ENCODE peak calls at places on chromosomes 4 and X, in seven cellular contexts. One of them, this sample, is unnamed.

GRCh38 chr4:6910340-6910959 is 824 bp downstream of the TBC1D14 start:
- DNase-seq in CD8-positive, alpha-beta T cell: no peak
- DNase-seq in AML-193: peak
- DNase-seq in H9: no peak
- DNase-seq in amniotic stem cell: no peak
- DNase-seq in tibial nerve: no peak
- DNase-seq in left kidney: peak
- DNase-seq in this sample: no peak

GRCh38 chr4:112897548-112897947 is 151.9 kb upstream of the ANK2 start:
- DNase-seq in CD8-positive, alpha-beta T cell: no peak
- DNase-seq in AML-193: no peak
- DNase-seq in H9: peak
- DNase-seq in amniotic stem cell: no peak
- DNase-seq in tibial nerve: no peak
- DNase-seq in left kidney: peak
- DNase-seq in this sample: no peak

GRCh38 chr4:14918336-14918735 is 83.9 kb upstream of the CPEB2 start:
- DNase-seq in CD8-positive, alpha-beta T cell: no peak
- DNase-seq in AML-193: no peak
- DNase-seq in H9: no peak
- DNase-seq in amniotic stem cell: no peak
- DNase-seq in tibial nerve: no peak
- DNase-seq in left kidney: no peak
- DNase-seq in this sample: no peak

GRCh38 chr4:87078987-87079469 is 141.4 kb downstream of the KLHL8 start:
- DNase-seq in CD8-positive, alpha-beta T cell: no peak
- DNase-seq in AML-193: no peak
- DNase-seq in H9: no peak
- DNase-seq in amniotic stem cell: no peak
- DNase-seq in tibial nerve: peak
- DNase-seq in left kidney: no peak
- DNase-seq in this sample: peak

GRCh38 chrX:108732630-108733321 is 3.6 kb downstream of the IRS4 start:
- DNase-seq in CD8-positive, alpha-beta T cell: no peak
- DNase-seq in AML-193: no peak
- DNase-seq in H9: peak
- DNase-seq in amniotic stem cell: no peak
- DNase-seq in tibial nerve: no peak
- DNase-seq in left kidney: peak
- DNase-seq in this sample: no peak

GRCh38 chr4:2248821-2249261 is 6.9 kb upstream of the HAUS3 start:
- DNase-seq in CD8-positive, alpha-beta T cell: no peak
- DNase-seq in AML-193: no peak
- DNase-seq in H9: no peak
- DNase-seq in amniotic stem cell: no peak
- DNase-seq in tibial nerve: no peak
- DNase-seq in left kidney: no peak
- DNase-seq in this sample: no peak

GRCh38 chrX:150587585-150588503 is 19.4 kb downstream of the MTM1 start:
- DNase-seq in CD8-positive, alpha-beta T cell: peak
- DNase-seq in AML-193: no peak
- DNase-seq in H9: no peak
- DNase-seq in amniotic stem cell: no peak
- DNase-seq in tibial nerve: peak
- DNase-seq in left kidney: peak
- DNase-seq in this sample: peak

GRCh38 chrX:53558646-53559045 is 124.5 kb upstream of the HSD17B10 start:
- DNase-seq in CD8-positive, alpha-beta T cell: no peak
- DNase-seq in AML-193: no peak
- DNase-seq in H9: no peak
- DNase-seq in amniotic stem cell: no peak
- DNase-seq in tibial nerve: no peak
- DNase-seq in left kidney: no peak
- DNase-seq in this sample: no peak

GRCh38 chrX:123173833-123174232 is 10.2 kb upstream of the GRIA3 start:
- DNase-seq in CD8-positive, alpha-beta T cell: no peak
- DNase-seq in AML-193: peak
- DNase-seq in H9: no peak
- DNase-seq in amniotic stem cell: no peak
- DNase-seq in tibial nerve: no peak
- DNase-seq in left kidney: peak
- DNase-seq in this sample: no peak

GRCh38 chrX:9420513-9420912 is 44.3 kb upstream of the TBL1X start:
- DNase-seq in CD8-positive, alpha-beta T cell: no peak
- DNase-seq in AML-193: no peak
- DNase-seq in H9: no peak
- DNase-seq in amniotic stem cell: no peak
- DNase-seq in tibial nerve: no peak
- DNase-seq in left kidney: no peak
- DNase-seq in this sample: no peak

GRCh38 chr4:171650543-171650942 is 162.7 kb upstream of the GALNTL6 start:
- DNase-seq in CD8-positive, alpha-beta T cell: no peak
- DNase-seq in AML-193: no peak
- DNase-seq in H9: peak
- DNase-seq in amniotic stem cell: no peak
- DNase-seq in tibial nerve: no peak
- DNase-seq in left kidney: peak
- DNase-seq in this sample: no peak

GRCh38 chrX:110741213-110741796 is 54.3 kb downstream of the CHRDL1 start:
- DNase-seq in CD8-positive, alpha-beta T cell: no peak
- DNase-seq in AML-193: no peak
- DNase-seq in H9: peak
- DNase-seq in amniotic stem cell: no peak
- DNase-seq in tibial nerve: no peak
- DNase-seq in left kidney: no peak
- DNase-seq in this sample: no peak

GRCh38 chrX:78517124-78517523 is 142.0 kb downstream of the RTL3 start:
- DNase-seq in CD8-positive, alpha-beta T cell: peak
- DNase-seq in AML-193: no peak
- DNase-seq in H9: no peak
- DNase-seq in amniotic stem cell: no peak
- DNase-seq in tibial nerve: no peak
- DNase-seq in left kidney: no peak
- DNase-seq in this sample: no peak

GRCh38 chrX:24026403-24026801 is 584 bp downstream of the KLHL15 start:
- DNase-seq in CD8-positive, alpha-beta T cell: no peak
- DNase-seq in AML-193: no peak
- DNase-seq in H9: no peak
- DNase-seq in amniotic stem cell: no peak
- DNase-seq in tibial nerve: no peak
- DNase-seq in left kidney: peak
- DNase-seq in this sample: no peak

GRCh38 chr4:185232370-185232769 is 23.0 kb downstream of the SNX25 start:
- DNase-seq in CD8-positive, alpha-beta T cell: no peak
- DNase-seq in AML-193: no peak
- DNase-seq in H9: no peak
- DNase-seq in amniotic stem cell: no peak
- DNase-seq in tibial nerve: no peak
- DNase-seq in left kidney: no peak
- DNase-seq in this sample: no peak

GRCh38 chr4:8747467-8747841 is 124.2 kb downstream of the HMX1 start:
- DNase-seq in CD8-positive, alpha-beta T cell: no peak
- DNase-seq in AML-193: no peak
- DNase-seq in H9: no peak
- DNase-seq in amniotic stem cell: no peak
- DNase-seq in tibial nerve: no peak
- DNase-seq in left kidney: no peak
- DNase-seq in this sample: no peak

GRCh38 chr4:7876096-7876993 is 63.3 kb downstream of the AFAP1 start:
- DNase-seq in CD8-positive, alpha-beta T cell: no peak
- DNase-seq in AML-193: no peak
- DNase-seq in H9: peak
- DNase-seq in amniotic stem cell: no peak
- DNase-seq in tibial nerve: no peak
- DNase-seq in left kidney: peak
- DNase-seq in this sample: no peak

GRCh38 chr4:40630335-40631021 is 814 bp upstream of the RBM47 start:
- DNase-seq in CD8-positive, alpha-beta T cell: no peak
- DNase-seq in AML-193: no peak
- DNase-seq in H9: peak
- DNase-seq in amniotic stem cell: no peak
- DNase-seq in tibial nerve: peak
- DNase-seq in left kidney: peak
- DNase-seq in this sample: peak

GRCh38 chr4:87961993-87962791 is 13.3 kb upstream of the SPP1 start:
- DNase-seq in CD8-positive, alpha-beta T cell: no peak
- DNase-seq in AML-193: no peak
- DNase-seq in H9: no peak
- DNase-seq in amniotic stem cell: no peak
- DNase-seq in tibial nerve: no peak
- DNase-seq in left kidney: no peak
- DNase-seq in this sample: no peak

GRCh38 chr4:164731827-164732474 is 22.0 kb upstream of the SMIM31 start:
- DNase-seq in CD8-positive, alpha-beta T cell: peak
- DNase-seq in AML-193: peak
- DNase-seq in H9: peak
- DNase-seq in amniotic stem cell: no peak
- DNase-seq in tibial nerve: peak
- DNase-seq in left kidney: peak
- DNase-seq in this sample: no peak

This sample was measured in tibial artery.